ENCODE peak calls at places on chromosomes 16 and 17, in four cellular contexts. X is CD4-positive, alpha-beta T cell; F is NCI-H345; K is fibroblast of lung. C is an unnamed sample.

GRCh38 chr16:1331712-1332617 is 1.5 kb upstream of the BAIAP3 start:
- DNase-seq in X (peak), F (peak), K (peak), C (peak)

GRCh38 chr16:64137976-64138375 is 983.9 kb downstream of the CDH11 start:
- DNase-seq in X (no peak), F (no peak), K (no peak), C (no peak)

GRCh38 chr17:45261577-45262515 is at the start of gene SPATA32:
- DNase-seq in X (peak), F (no peak), K (peak), C (no peak)

GRCh38 chr16:13873835-13874438 is 46.0 kb upstream of the ERCC4 start:
- DNase-seq in X (no peak), F (peak), K (peak), C (no peak)

GRCh38 chr17:57086069-57086930 is 1.3 kb downstream of the AKAP1 start:
- DNase-seq in X (no peak), F (peak), K (peak), C (peak)

GRCh38 chr16:53054670-53055485 is at the start of gene CHD9:
- DNase-seq in X (peak), F (peak), K (peak), C (peak)

GRCh38 chr16:15033309-15033707 is 22.6 kb downstream of the NTAN1 start:
- DNase-seq in X (no peak), F (no peak), K (no peak), C (peak)

GRCh38 chr17:76736349-76737081 is 616 bp downstream of the SRSF2 start:
- DNase-seq in X (peak), F (peak), K (peak), C (peak)

GRCh38 chr17:35898283-35899070 is 18.3 kb upstream of the CCL5 start:
- DNase-seq in X (no peak), F (peak), K (no peak), C (peak)

GRCh38 chr17:78629436-78629995 is 52.3 kb upstream of the DNAH17 start:
- DNase-seq in X (no peak), F (no peak), K (no peak), C (no peak)

GRCh38 chr16:56038564-56039098 is 152.7 kb upstream of the GNAO1 start:
- DNase-seq in X (no peak), F (no peak), K (no peak), C (no peak)

GRCh38 chr17:732788-733720 is 658 bp downstream of the TLCD3A start:
- DNase-seq in X (no peak), F (no peak), K (peak), C (no peak)

GRCh38 chr17:81246343-81246670 is 7.2 kb downstream of the NDUFAF8 start:
- DNase-seq in X (no peak), F (no peak), K (no peak), C (no peak)

GRCh38 chr16:50011707-50012106 is 13.3 kb upstream of the CNEP1R1 start:
- DNase-seq in X (no peak), F (no peak), K (no peak), C (no peak)

GRCh38 chr17:40323731-40324650 is 15.0 kb downstream of the RARA start:
- DNase-seq in X (peak), F (no peak), K (peak), C (peak)

GRCh38 chr16:66948034-66948821 is 12.8 kb upstream of the CES3 start:
- DNase-seq in X (no peak), F (no peak), K (no peak), C (no peak)

GRCh38 chr16:2090819-2091721 is 43.3 kb downstream of the TSC2 start:
- DNase-seq in X (peak), F (no peak), K (peak), C (peak)

GRCh38 chr17:58153046-58153445 is 4.9 kb downstream of the OR4D1 start:
- DNase-seq in X (peak), F (no peak), K (no peak), C (no peak)

GRCh38 chr16:72793017-72793416 is 254.9 kb downstream of the ZFHX3 start:
- DNase-seq in X (no peak), F (no peak), K (no peak), C (no peak)

GRCh38 chr16:68790130-68790761 is 53.1 kb upstream of the TANGO6 start:
- DNase-seq in X (no peak), F (no peak), K (peak), C (no peak)

GRCh38 chr16:83728518-83728917 is 79.3 kb upstream of the HSBP1 start:
- DNase-seq in X (no peak), F (peak), K (no peak), C (no peak)

C was measured in dermis microvascular lymphatic vessel endothelial cell.